ENCODE peak calls at places on chromosomes 12 and 14, in nine cellular contexts. F is Caco-2, U is fibroblast of the aortic adventitia, I is adrenal gland, S is cardiac muscle cell, W is choroid plexus epithelial cell, O is GM20000, G is mammary epithelial cell, P is colonic mucosa. T is an unnamed sample.

GRCh38 chr12:103928736-103929050 is 1.5 kb upstream of the HSP90B1 start:
- DNase-seq in I (peak; percentile 66), P (peak; percentile 68), W (no peak), F (peak; percentile 19), O (no peak), G (no peak), U (no peak), S (no peak), T (no peak)

GRCh38 chr14:70045715-70046535 is 142.8 kb downstream of the SLC8A3 start:
- DNase-seq in S (peak; percentile 79), W (peak; percentile 70), O (peak; percentile 16), G (peak; percentile 50), F (peak; percentile 64), U (peak; percentile 37), P (peak; percentile 85), I (peak; percentile 89), T (peak; percentile 38)

GRCh38 chr12:111298583-111299436 is 70.1 kb downstream of the PHETA1 start:
- DNase-seq in U (peak; percentile 46), F (peak; percentile 72), P (peak; percentile 32), S (peak; percentile 69), I (peak; percentile 62), O (peak; percentile 75), W (peak; percentile 71), G (peak; percentile 22), T (peak; percentile 83)

GRCh38 chr14:83894519-83894918 is 1635.4 kb upstream of the FLRT2 start:
- DNase-seq in O (no peak), U (no peak), G (no peak), F (no peak), P (no peak), W (peak; percentile 14), I (no peak), S (no peak), T (no peak)

GRCh38 chr12:117491711-117492110 is 130.3 kb upstream of the NOS1 start:
- DNase-seq in U (no peak), G (no peak), P (no peak), W (no peak), O (no peak), I (no peak), F (no peak), S (no peak), T (no peak)

GRCh38 chr12:96193725-96194571 is at the start of gene ELK3:
- DNase-seq in I (peak; percentile 78), F (peak; percentile 50), G (peak; percentile 77), S (peak; percentile 87), U (peak; percentile 72), O (peak; percentile 84), P (peak; percentile 75), W (peak; percentile 79), T (peak; percentile 42)

GRCh38 chr14:70000601-70001000 is 121.4 kb downstream of the SMOC1 start:
- DNase-seq in I (no peak), P (no peak), F (no peak), S (no peak), G (peak; percentile 58), U (no peak), W (no peak), O (peak; percentile 17), T (no peak)

GRCh38 chr12:105799103-105799502 is 339.7 kb downstream of the NUAK1 start:
- DNase-seq in O (no peak), W (no peak), F (no peak), U (no peak), G (no peak), S (no peak), P (no peak), I (no peak), T (no peak)

GRCh38 chr12:14403711-14404164 is 38.3 kb downstream of the ATF7IP start:
- DNase-seq in F (no peak), U (peak; percentile 87), I (peak; percentile 67), G (peak; percentile 59), W (peak; percentile 95), P (peak; percentile 51), S (peak; percentile 92), O (peak; percentile 34), T (no peak)

GRCh38 chr14:29724991-29725390 is 202.7 kb downstream of the PRKD1 start:
- DNase-seq in O (no peak), W (peak; percentile 74), U (peak; percentile 18), F (peak; percentile 5), S (peak; percentile 70), I (peak; percentile 63), P (no peak), G (no peak), T (no peak)

GRCh38 chr14:96221841-96222240 is 17.2 kb downstream of the BDKRB2 start:
- DNase-seq in W (no peak), O (no peak), P (no peak), U (no peak), S (no peak), F (no peak), I (no peak), G (no peak), T (no peak)

GRCh38 chr14:75274045-75274898 is 4.4 kb upstream of the FOS start:
- DNase-seq in W (peak; percentile 9), U (no peak), O (no peak), G (no peak), F (no peak), S (no peak), P (no peak), I (peak; percentile 42), T (no peak)

GRCh38 chr12:52383331-52383730 is 2.1 kb downstream of the KRT84 start:
- DNase-seq in W (no peak), O (no peak), S (no peak), G (no peak), P (no peak), F (no peak), U (no peak), I (no peak), T (no peak)

GRCh38 chr12:2408262-2408661 is 355.5 kb downstream of the CACNA1C start:
- DNase-seq in O (no peak), S (no peak), P (no peak), I (no peak), W (no peak), F (no peak), U (no peak), G (no peak), T (no peak)

GRCh38 chr14:59374048-59374447 is 91.1 kb downstream of the GPR135 start:
- DNase-seq in U (no peak), I (no peak), W (no peak), F (no peak), P (no peak), S (no peak), O (no peak), G (no peak), T (no peak)

GRCh38 chr14:103140316-103141109 is 17.3 kb downstream of the TNFAIP2 start:
- DNase-seq in F (no peak), I (no peak), W (no peak), P (no peak), U (no peak), S (no peak), G (peak; percentile 18), O (peak; percentile 83), T (no peak)

GRCh38 chr14:53032838-53033390 is 82.1 kb upstream of the FERMT2 start:
- DNase-seq in G (no peak), S (peak; percentile 35), F (no peak), W (peak; percentile 36), O (no peak), U (no peak), P (no peak), I (no peak), T (no peak)

DNA sequence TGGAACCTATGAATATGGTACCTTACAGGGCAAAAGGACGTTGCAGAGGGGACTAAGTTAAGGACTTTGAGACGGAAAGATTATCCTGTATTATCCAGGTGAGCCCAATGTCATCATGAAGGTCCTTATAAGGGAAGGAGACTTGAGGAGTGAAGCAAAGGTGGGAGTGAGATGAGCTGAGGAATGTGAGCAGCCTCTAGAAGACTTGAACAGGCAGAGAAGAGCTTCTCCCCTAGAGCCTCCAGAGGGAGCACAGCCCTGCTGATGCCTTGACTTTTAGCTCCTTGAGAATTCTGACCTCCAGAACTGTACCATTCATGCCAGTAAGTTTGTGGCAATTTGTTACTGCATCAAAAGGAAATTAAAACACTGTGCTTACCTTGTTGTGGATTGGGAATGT is 41.8 kb upstream of the DCD start:
- DNase-seq in P (no peak), I (no peak), S (peak; percentile 5), G (no peak), U (no peak), W (peak; percentile 18), O (no peak), F (peak; percentile 15), T (no peak)
- TF ChIP-seq CTCF in P (no peak), I (no peak), S (no peak), G (peak; percentile 36), U (no peak), W (peak; percentile 48), O (no peak), F (peak; percentile 18), T (no peak)

GRCh38 chr12:113310489-113310888 is 24.4 kb downstream of the SLC8B1 start:
- DNase-seq in U (no peak), W (peak; percentile 42), S (no peak), F (peak; percentile 27), O (no peak), G (peak; percentile 32), I (no peak), P (no peak), T (no peak)
- TF ChIP-seq CTCF in U (no peak), W (peak; percentile 25), S (peak; percentile 10), F (no peak), O (no peak), G (peak; percentile 15), I (no peak), P (no peak), T (no peak)

DNA sequence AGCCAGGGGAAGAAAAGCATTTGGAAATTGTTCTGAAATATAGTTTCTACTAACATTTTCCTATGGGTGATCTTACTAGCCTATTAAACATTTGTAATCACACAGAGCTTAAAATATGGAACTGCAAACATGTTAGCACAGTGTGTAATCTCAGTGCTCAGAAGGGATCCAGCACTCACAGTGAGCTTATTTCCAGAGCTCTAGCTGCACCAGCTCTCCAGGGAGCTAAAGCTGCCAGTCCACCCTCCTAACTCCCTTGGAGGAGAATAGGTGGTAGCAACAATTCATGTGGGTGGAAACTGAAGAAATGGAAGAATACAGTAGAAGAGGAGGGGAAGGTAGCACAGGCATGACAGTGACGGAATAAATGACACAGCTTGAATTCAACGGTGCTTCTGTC is 64.9 kb upstream of the SYT1 start:
- DNase-seq in P (no peak), F (no peak), S (no peak), G (no peak), U (no peak), W (no peak), O (no peak), I (no peak), T (no peak)
- TF ChIP-seq CTCF in P (no peak), F (no peak), S (no peak), G (no peak), U (no peak), W (no peak), O (no peak), I (no peak), T (no peak)

DNA sequence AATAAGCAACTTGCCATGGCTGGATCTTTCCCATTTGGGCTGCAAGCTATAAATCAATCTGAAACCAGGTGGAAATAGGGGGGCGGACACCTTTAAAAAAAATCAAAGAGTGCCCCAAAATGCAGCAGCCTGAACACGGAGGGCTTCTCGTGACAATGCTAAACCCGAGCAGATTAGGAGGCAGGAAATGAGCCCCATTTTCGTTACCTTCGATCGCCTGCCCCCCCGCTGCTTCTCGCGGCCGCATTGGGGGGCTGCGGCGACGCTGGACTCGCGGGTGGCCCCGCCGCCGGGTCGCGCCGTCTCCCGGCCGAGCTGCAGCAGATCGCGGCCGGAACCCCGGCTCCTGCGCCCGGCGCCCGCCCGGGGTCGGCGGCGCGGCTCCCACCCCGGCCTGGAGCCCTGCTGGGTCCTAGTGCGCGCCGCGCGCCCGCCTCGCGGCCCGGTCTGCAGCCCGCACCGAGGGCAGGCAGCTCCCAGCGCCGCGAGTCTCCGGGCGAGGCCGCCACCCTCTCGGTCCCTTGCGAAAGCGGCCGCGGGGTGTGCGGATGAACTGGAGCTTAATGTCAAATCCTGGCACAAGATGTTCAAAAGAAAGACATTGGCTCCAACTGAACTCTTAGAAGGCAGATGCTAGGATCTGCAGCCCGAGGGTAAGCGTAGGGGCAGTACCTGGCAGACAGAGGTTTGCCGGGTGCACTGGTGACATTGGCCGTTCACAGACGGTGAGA is 202.0 kb upstream of the FOXN3 start:
- DNase-seq in F (peak; percentile 76), U (peak; percentile 57), O (peak; percentile 89), S (peak; percentile 79), I (peak; percentile 74), G (peak; percentile 41), P (peak; percentile 70), W (peak; percentile 70), T (peak; percentile 72)
- TF ChIP-seq CTCF in F (no peak), U (no peak), O (no peak), S (no peak), I (no peak), G (no peak), P (no peak), W (no peak), T (no peak)

T was measured in mesothelial cell of epicardium.